ENCODE peak calls at places on chromosomes 12 and 14, in five cellular contexts. S is OCI-LY7; U is germinal center; R is GM18507; E is activated CD4-positive, alpha-beta T cell treated with anti-CD3 and anti-CD28 coated beads for 1 hour. X is an unnamed sample.

GRCh38 chr14:69138189-69138535 is 14.8 kb downstream of the DCAF5 start:
- DNase-seq in E (no peak), S (no peak), U (no peak), R (no peak), X (no peak)

GRCh38 chr12:47717443-47718193 is 7.7 kb downstream of the ENDOU start:
- DNase-seq in S (peak), E (peak), R (no peak), U (peak), X (peak)

GRCh38 chr12:14410841-14411569 is 45.5 kb downstream of the ATF7IP start:
- DNase-seq in R (no peak), E (no peak), S (no peak), U (no peak), X (no peak)

GRCh38 chr12:27868165-27868564 is 88.1 kb upstream of the MANSC4 start:
- DNase-seq in U (no peak), E (no peak), R (no peak), S (no peak), X (no peak)

GRCh38 chr14:93959239-93960107 is 16.9 kb downstream of the ASB2 start:
- DNase-seq in E (peak), U (peak), S (peak), R (peak), X (peak)

GRCh38 chr14:105879867-105880561 is 353.6 kb downstream of the TMEM121 start:
- DNase-seq in S (no peak), R (no peak), U (no peak), E (no peak), X (no peak)

GRCh38 chr12:128259556-128260070 is 7.4 kb upstream of the TMEM132C start:
- DNase-seq in U (no peak), E (no peak), R (no peak), S (peak), X (peak)

GRCh38 chr12:4112290-4112689 is 161.3 kb upstream of the CCND2 start:
- DNase-seq in U (no peak), R (no peak), E (no peak), S (no peak), X (no peak)

GRCh38 chr14:95386536-95386935 is 66.8 kb upstream of the CLMN start:
- DNase-seq in E (no peak), S (no peak), R (no peak), U (no peak), X (no peak)

GRCh38 chr14:22752422-22752821 is 14.1 kb upstream of the OXA1L start:
- DNase-seq in R (no peak), S (no peak), U (no peak), E (no peak), X (no peak)

GRCh38 chr14:42930058-42930457 is 1323.4 kb downstream of the LRFN5 start:
- DNase-seq in S (no peak), U (no peak), E (no peak), R (no peak), X (no peak)

GRCh38 chr12:39887824-39888223 is 218.1 kb downstream of the SLC2A13 start:
- DNase-seq in E (no peak), R (no peak), S (no peak), U (no peak), X (no peak)

GRCh38 chr12:10073266-10073665 is 25.5 kb downstream of the CLEC1A start:
- DNase-seq in S (no peak), E (no peak), U (no peak), R (no peak), X (no peak)

GRCh38 chr12:52042706-52043385 is 8.4 kb upstream of the NR4A1 start:
- DNase-seq in U (no peak), E (no peak), S (no peak), R (no peak), X (no peak)

GRCh38 chr12:88451254-88451653 is 129.0 kb downstream of the KITLG start:
- DNase-seq in E (no peak), R (no peak), S (no peak), U (no peak), X (no peak)

GRCh38 chr12:112421363-112421762 is 2.6 kb downstream of the PTPN11 start:
- DNase-seq in R (no peak), E (no peak), S (no peak), U (no peak), X (no peak)

GRCh38 chr12:46209165-46209564 is 59.7 kb downstream of the SLC38A1 start:
- DNase-seq in R (no peak), S (no peak), U (no peak), E (no peak), X (no peak)

GRCh38 chr14:55802986-55803431 is 223.0 kb downstream of the KTN1 start:
- DNase-seq in U (no peak), S (no peak), E (no peak), R (no peak), X (no peak)

GRCh38 chr12:116508145-116509121 is 50.7 kb upstream of the MAP1LC3B2 start:
- DNase-seq in R (no peak), E (no peak), S (no peak), U (peak), X (peak)

GRCh38 chr12:80188566-80188965 is 89.2 kb downstream of the OTOGL start:
- DNase-seq in S (no peak), U (no peak), E (no peak), R (no peak), X (no peak)

GRCh38 chr14:102902523-102903247 is 19.8 kb upstream of the AMN start:
- DNase-seq in R (no peak), S (no peak), E (no peak), U (no peak), X (no peak)